ENCODE peak calls at places on chromosomes 11 and 22, in seven cellular contexts. G, E, R, Q, J, F and Z are unnamed samples.

GRCh38 chr11:64090811-64091516 is 55.2 kb downstream of the FLRT1 start:
- DNase-seq in G (no peak), E (peak; percentile 67), R (no peak), Q (peak; percentile 63), J (no peak), F (no peak), Z (peak; percentile 22)

GRCh38 chr11:44780940-44781631 is 54.3 kb downstream of the TSPAN18 start:
- DNase-seq in G (no peak), E (no peak), R (no peak), Q (no peak), J (no peak), F (no peak), Z (no peak)

GRCh38 chr11:117366183-117366582 is 38.5 kb downstream of the CEP164 start:
- DNase-seq in G (no peak), E (no peak), R (no peak), Q (no peak), J (no peak), F (no peak), Z (no peak)

GRCh38 chr11:14360976-14361375 is 2.0 kb upstream of the RRAS2 start:
- DNase-seq in G (no peak), E (no peak), R (no peak), Q (no peak), J (no peak), F (no peak), Z (no peak)

GRCh38 chr11:872799-873198 is 30.1 kb downstream of the TSPAN4 start:
- DNase-seq in G (no peak), E (no peak), R (no peak), Q (no peak), J (no peak), F (no peak), Z (no peak)

GRCh38 chr11:12111482-12112149 is 1.2 kb downstream of the MICAL2 start:
- DNase-seq in G (no peak), E (peak; percentile 52), R (no peak), Q (peak; percentile 22), J (no peak), F (no peak), Z (no peak)

GRCh38 chr11:45280449-45280848 is 5.7 kb downstream of the SYT13 start:
- DNase-seq in G (no peak), E (peak; percentile 70), R (peak; percentile 99), Q (no peak), J (peak; percentile 9), F (no peak), Z (no peak)

GRCh38 chr22:38760477-38761201 is 4.8 kb upstream of the SUN2 start:
- DNase-seq in G (no peak), E (peak; percentile 72), R (peak; percentile 70), Q (no peak), J (no peak), F (no peak), Z (no peak)

GRCh38 chr11:30458541-30458940 is 127.6 kb downstream of the MPPED2 start:
- DNase-seq in G (no peak), E (no peak), R (no peak), Q (no peak), J (no peak), F (no peak), Z (no peak)

GRCh38 chr11:12801976-12802375 is 127.8 kb downstream of the TEAD1 start:
- DNase-seq in G (no peak), E (no peak), R (peak; percentile 33), Q (no peak), J (no peak), F (no peak), Z (no peak)